ENCODE peak calls at places on chromosomes 11 and 22, in six cellular contexts. E is A549, X is uterus, D is HCT116, W is mucosa of descending colon, B is H1. N is an unnamed sample. For H3K4me1, the result is how much of the 10 kb centered on the place peaks cover.

GRCh38 chr11:19320764-19321163 is 80.0 kb upstream of the E2F8 start:
- DNase-seq in D (no peak), X (no peak), B (no peak), W (no peak), E (no peak), N (no peak)

GRCh38 chr22:21633481-21633880 is 921 bp downstream of the CCDC116 start:
- DNase-seq in B (no peak), D (no peak), X (no peak), W (no peak), E (no peak), N (no peak)

GRCh38 chr22:31227186-31227585 is 15.1 kb downstream of the LIMK2 start:
- DNase-seq in W (no peak), D (no peak), X (no peak), E (no peak), B (no peak), N (no peak)

GRCh38 chr11:123505546-123506299 is 75.7 kb downstream of the GRAMD1B start:
- DNase-seq in X (no peak), D (no peak), B (peak), W (no peak), E (no peak), N (peak)

GRCh38 chr22:27461470-27461869 is 340.1 kb downstream of the MN1 start:
- DNase-seq in E (peak), X (no peak), D (no peak), W (no peak), B (peak), N (no peak)

GRCh38 chr22:46844606-46845210 is 82.3 kb downstream of the TBC1D22A start:
- DNase-seq in W (no peak), E (no peak), D (no peak), X (no peak), B (no peak), N (no peak)

GRCh38 chr11:30424851-30425250 is 101.9 kb downstream of the ARL14EP start:
- DNase-seq in X (no peak), D (no peak), B (no peak), W (no peak), E (no peak), N (no peak)

GRCh38 chr22:19289475-19290161 is 1.9 kb downstream of the CLTCL1 start:
- DNase-seq in X (no peak), W (no peak), E (no peak), B (no peak), D (no peak), N (no peak)

GRCh38 chr22:37284807-37285355 is 2.6 kb downstream of the CYTH4 start:
- DNase-seq in D (no peak), B (no peak), X (no peak), W (peak), E (no peak), N (no peak)

GRCh38 chr11:17230867-17231851 is 23.4 kb upstream of the PIK3C2A start:
- DNase-seq in E (no peak), W (no peak), D (no peak), X (no peak), B (no peak), N (no peak)

GRCh38 chr11:21401496-21401895 is 732.1 kb downstream of the NELL1 start:
- DNase-seq in D (no peak), W (no peak), E (no peak), X (no peak), B (no peak), N (no peak)

GRCh38 chr11:65184146-65184545 is 2.4 kb downstream of the CAPN1 start:
- DNase-seq in X (no peak), E (no peak), B (no peak), D (no peak), W (no peak), N (no peak)

GRCh38 chr11:47395225-47396048 is 13.0 kb upstream of the SLC39A13 start:
- DNase-seq in X (no peak), B (no peak), D (no peak), W (peak), E (no peak), N (no peak)

GRCh38 chr11:20089796-20090653 is 70.2 kb downstream of the DBX1 start:
- DNase-seq in W (no peak), E (no peak), B (no peak), X (no peak), D (no peak), N (no peak)

GRCh38 chr22:38940985-38941384 is 16.4 kb upstream of the APOBEC3A start:
- DNase-seq in B (no peak), X (no peak), E (no peak), W (no peak), D (no peak), N (no peak)

GRCh38 chr11:32137263-32137662 is 46.4 kb downstream of the RCN1 start:
- DNase-seq in B (no peak), D (peak), W (no peak), X (no peak), E (peak), N (no peak)

GRCh38 chr11:69968407-69969347 is 109.4 kb upstream of the ANO1 start:
- DNase-seq in X (no peak), D (no peak), B (no peak), W (no peak), E (no peak), N (no peak)

GRCh38 chr11:78838417-78838816 is 263.8 kb upstream of the NARS2 start:
- DNase-seq in W (no peak), B (no peak), X (no peak), D (peak), E (no peak), N (no peak)

GRCh38 chr11:134533511-134533910 is 121.5 kb upstream of the B3GAT1 start:
- DNase-seq in B (no peak), E (no peak), D (no peak), X (no peak), W (no peak), N (no peak)

GRCh38 chr11:64341851-64342791 is 2.1 kb downstream of the CCDC88B start:
- DNase-seq in W (peak), D (peak), X (peak), B (peak), E (peak), N (peak)

GRCh38 chr11:2700415-2701211 is 819 bp upstream of the KCNQ1OT1 start:
- DNase-seq in W (peak), D (no peak), B (no peak), X (peak), E (peak), N (peak)

GRCh38 chr22:36465232-36466021 is 16.0 kb downstream of the TXN2 start:
- DNase-seq in B (no peak), W (peak), X (peak), D (peak), E (peak), N (no peak)

GRCh38 chr11:116690623-116691022 is 82.2 kb downstream of the BUD13 start:
- DNase-seq in D (no peak), B (no peak), E (no peak), W (no peak), X (no peak), N (no peak)

GRCh38 chr22:45217806-45218205 is 22.9 kb downstream of the KIAA0930 start:
- DNase-seq in D (no peak), X (no peak), B (no peak), W (no peak), E (no peak), N (peak)

GRCh38 chr22:33038131-33038772 is 19.9 kb downstream of the SYN3 start:
- DNase-seq in D (no peak), X (no peak), B (no peak), E (no peak), W (no peak), N (no peak)

DNA sequence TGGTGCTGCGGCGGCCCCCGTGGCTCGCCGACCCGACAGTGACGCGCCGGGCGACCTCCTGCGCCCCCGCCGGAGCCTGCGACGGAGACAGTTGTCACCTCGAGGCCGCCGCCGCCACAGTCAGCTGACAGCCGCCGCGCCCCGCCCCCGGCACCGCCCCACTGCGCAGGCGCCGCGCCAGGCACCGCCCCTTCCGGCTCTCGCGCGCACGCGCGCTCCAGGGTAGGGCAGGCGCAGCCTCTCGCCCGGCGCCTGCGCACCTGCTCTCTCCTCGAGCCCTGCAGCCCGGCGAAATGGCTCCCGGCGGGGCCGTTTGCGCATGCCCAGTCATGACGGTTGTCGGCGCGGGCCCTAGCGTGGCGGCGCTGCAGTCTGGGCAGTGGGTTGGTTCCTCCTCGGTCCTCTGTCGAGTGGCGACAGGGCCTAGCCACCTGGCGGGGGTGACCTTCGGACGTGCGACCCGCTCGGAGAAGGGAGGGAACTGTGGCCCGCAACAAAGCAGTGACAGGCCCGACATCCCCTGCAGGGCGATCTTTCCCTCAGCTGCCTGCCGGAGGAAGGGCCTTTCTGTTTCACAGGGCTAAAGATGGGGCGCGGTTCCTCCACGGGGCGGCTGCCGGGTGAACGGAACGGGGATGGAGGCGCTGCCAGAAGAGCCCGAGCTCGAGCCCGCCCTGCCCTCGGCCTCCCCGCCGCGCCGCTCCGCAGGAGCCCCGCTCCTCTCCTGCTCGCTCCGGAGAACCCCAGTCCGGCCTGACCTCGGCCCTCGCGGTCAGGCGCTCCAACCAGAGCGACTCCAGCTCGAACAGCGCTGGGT is at the start of gene TOLLIP:
- DNase-seq in E (peak), D (peak), B (peak), W (peak), X (peak), N (peak)
- TF ChIP-seq CTCF in E (peak), D (no peak), B (no peak), W (no peak), X (peak), N (no peak)

GRCh38 chr22:22911327-22912134 is 23.9 kb downstream of the IGLL5 start:
- DNase-seq in E (no peak), D (no peak), X (no peak), B (no peak), W (peak), N (no peak)

GRCh38 chr22:22912135-22912408 is 24.5 kb downstream of the IGLL5 start:
- DNase-seq in B (no peak), E (no peak), X (no peak), D (no peak), W (no peak), N (no peak)

GRCh38 chr22:22914726-22915669 is 27.4 kb downstream of the IGLL5 start:
- DNase-seq in D (no peak), X (no peak), E (no peak), W (no peak), B (no peak), N (no peak)

GRCh38 chr22:22913989-22914388 is 26.4 kb downstream of the IGLL5 start:
- DNase-seq in W (no peak), E (no peak), X (no peak), D (no peak), B (no peak), N (no peak)

DNA sequence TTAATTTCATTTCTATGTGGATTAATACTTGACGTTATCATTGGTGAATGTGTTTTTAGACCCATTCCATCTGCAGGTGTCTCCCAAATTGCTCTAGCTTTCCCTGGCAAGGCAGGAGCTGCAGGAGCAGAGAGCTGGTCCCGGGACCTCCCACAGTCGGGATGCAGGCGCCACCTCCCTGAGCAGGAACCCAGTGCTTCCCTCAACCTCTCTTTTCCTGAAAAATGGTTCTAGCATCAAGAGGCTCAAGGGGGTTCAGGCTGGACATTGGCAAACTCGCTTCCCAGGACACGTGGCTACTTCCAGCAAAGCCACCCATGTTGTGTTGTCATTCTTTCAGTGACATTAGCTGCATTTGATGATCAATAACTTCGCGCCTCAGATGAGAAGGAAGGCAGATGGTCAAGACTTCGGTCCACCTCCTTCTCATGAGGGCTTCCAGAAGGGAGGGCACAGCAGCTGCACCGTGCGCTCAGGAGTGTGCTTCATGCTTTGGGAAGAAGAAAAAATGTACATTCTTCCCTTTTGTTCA is 25.2 kb downstream of the IGLL5 start:
- DNase-seq in E (no peak), B (no peak), X (no peak), D (no peak), W (peak), N (no peak)
- H3K4me1 ChIP-seq in E (under half), B (under half), X (under half), D (under half), W (under half), N (under half)

DNA sequence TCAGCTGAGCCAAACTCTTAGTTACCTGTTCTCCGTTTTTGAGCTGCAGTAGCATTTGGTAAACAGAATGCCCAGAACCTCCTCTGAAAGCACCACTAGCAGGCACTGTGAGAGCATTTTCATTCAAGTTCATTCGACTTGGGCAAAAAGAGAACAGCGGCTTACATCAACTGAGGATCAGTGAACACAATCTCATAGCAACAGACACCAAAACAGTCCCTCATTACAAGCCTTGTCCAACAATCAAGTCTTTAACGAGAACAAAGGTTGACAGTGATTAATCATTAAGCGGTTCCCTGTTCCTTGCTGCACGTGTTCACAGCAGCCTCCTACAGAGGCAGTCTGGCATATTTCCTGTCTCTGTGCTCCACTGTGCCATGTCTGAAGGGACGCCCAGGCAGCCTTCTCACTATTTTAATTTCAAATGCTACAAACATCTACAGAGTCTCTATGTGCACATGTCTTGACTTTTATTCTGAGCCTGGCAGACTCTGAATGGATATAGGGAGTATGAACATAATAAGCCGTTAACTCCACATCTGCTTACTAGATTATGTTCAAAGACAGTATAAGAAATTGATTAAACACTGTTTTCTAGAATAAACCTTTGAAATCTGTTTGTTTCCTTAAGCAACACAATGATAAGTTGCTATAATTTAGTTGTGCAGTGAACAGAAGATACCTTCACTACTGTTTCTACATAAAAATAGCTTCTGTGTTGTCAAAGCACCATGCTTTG is 88.3 kb upstream of the MTMR2 start:
- DNase-seq in E (peak), W (no peak), B (no peak), D (peak), X (peak), N (peak)
- TF ChIP-seq CTCF in E (peak), W (peak), B (peak), D (peak), X (peak), N (peak)

DNA sequence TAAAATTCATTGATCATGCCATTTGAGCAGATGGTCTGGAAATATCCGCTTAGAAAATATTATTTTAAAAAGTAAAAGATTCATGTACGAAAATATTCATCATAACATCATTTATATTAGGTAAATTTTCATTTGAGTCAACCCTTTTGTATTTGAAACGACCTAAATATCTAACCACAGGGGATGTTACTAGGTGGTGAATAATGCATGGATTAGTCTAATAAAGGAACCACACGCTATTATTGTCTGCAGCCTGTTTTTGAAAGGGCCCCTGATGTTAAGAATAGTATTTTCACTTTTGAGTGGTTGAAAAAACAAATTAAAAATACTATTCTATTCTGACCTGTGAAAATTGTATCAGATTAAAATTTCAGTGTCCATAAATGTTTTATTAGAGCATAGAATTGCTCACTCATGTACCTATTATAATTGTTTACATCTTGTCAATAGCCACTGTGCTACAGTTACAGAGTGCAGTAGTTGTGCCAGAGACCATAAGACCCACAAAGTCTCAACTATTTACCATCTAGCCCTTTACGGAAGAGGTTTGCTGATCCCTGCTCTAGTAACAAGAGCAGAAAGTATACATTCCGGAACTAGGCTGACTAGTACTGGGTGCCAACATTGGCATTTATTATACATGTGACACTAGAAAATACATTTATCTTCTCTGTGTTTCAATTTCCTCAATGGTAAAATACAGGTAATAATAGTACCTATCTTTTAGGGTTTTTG is 176.1 kb downstream of the LRRC4C start:
- DNase-seq in W (no peak), B (no peak), D (no peak), E (no peak), X (no peak), N (no peak)
- H3K4me1 ChIP-seq in W (under half), B (under half), D (under half), E (under half), X (under half), N (under half)

DNA sequence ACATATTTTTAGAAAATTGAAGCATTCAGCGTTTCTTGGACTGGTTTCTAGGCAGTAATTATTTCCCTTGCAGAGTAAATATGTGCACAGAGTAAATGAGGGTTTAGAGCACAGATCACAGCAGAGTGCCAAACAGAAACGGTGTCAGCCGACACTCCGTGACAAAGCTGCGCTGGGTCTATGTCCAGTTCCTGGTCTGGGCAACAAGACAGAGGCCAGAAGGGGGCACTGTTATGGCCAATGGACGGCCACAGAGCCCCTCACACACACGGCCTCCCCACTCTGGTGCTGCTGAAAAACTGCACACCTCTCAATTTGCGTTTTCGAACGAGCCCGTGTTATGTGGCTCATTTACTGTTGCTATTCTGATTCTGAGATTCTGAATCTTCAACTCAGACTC is 180.7 kb downstream of the MPPED1 start:
- DNase-seq in X (no peak), E (peak), W (no peak), B (no peak), D (no peak), N (peak)
- TF ChIP-seq CTCF in X (no peak), E (no peak), W (no peak), B (peak), D (peak), N (peak)

GRCh38 chr22:47883757-47884156 is 1121.3 kb downstream of the TBC1D22A start:
- DNase-seq in E (no peak), W (no peak), D (no peak), X (no peak), B (no peak), N (no peak)
- H3K4me1 ChIP-seq in E (under half), W (under half), D (under half), X (under half), B (under half), N (under half)

GRCh38 chr11:56521955-56522354 is 21.1 kb downstream of the OR5M11 start:
- DNase-seq in X (no peak), B (no peak), E (peak), W (no peak), D (no peak), N (no peak)
- TF ChIP-seq CTCF in X (no peak), B (peak), E (peak), W (no peak), D (no peak), N (no peak)

GRCh38 chr11:6502382-6502781 is 5.3 kb downstream of the DNHD1 start:
- DNase-seq in D (no peak), X (no peak), E (no peak), B (no peak), W (no peak), N (no peak)
- H3K4me1 ChIP-seq in D (under half), X (under half), E (under half), B (under half), W (under half), N (under half)

GRCh38 chr11:61128947-61129346 is 26.7 kb downstream of the CD5 start:
- DNase-seq in E (no peak), X (no peak), B (no peak), W (no peak), D (no peak), N (no peak)
- TF ChIP-seq CTCF in E (no peak), X (no peak), B (no peak), W (no peak), D (no peak), N (no peak)

GRCh38 chr11:67489860-67490726 is 7.3 kb downstream of the AIP start:
- DNase-seq in B (no peak), W (peak), D (no peak), X (no peak), E (no peak), N (no peak)
- H3K4me1 ChIP-seq in B (under half), W (under half), D (under half), X (under half), E (under half), N (under half)

N was measured in BE2C.